ENCODE peak calls at places on chromosomes 3 and 15, in six cellular contexts. R, K, Q, C, V and A are unnamed samples.

GRCh38 chr15:31752363-31752762 is 278.0 kb upstream of the CHRNA7 start:
- DNase-seq in R (no peak), K (peak; percentile 6), V (no peak), Q (no peak), C (no peak), A (no peak)

GRCh38 chr3:87247086-87247781 is 20.1 kb downstream of the CHMP2B start:
- DNase-seq in K (no peak), V (no peak), C (no peak), R (no peak), Q (no peak), A (no peak)

GRCh38 chr15:65336369-65336766 is 31.9 kb downstream of the RNU5B-1 start:
- DNase-seq in C (no peak), V (no peak), K (no peak), R (peak; percentile 34), Q (no peak), A (no peak)

GRCh38 chr15:77430652-77431051 is 10.0 kb downstream of the HMG20A start:
- DNase-seq in Q (no peak), C (no peak), R (no peak), K (no peak), V (no peak), A (no peak)

GRCh38 chr3:13245579-13245978 is 172.3 kb upstream of the IQSEC1 start:
- DNase-seq in R (no peak), C (no peak), Q (no peak), K (no peak), V (no peak), A (no peak)

GRCh38 chr3:171044828-171045793 is 18.6 kb upstream of the SLC2A2 start:
- DNase-seq in R (no peak), K (peak; percentile 55), C (peak; percentile 11), V (no peak), Q (peak; percentile 5), A (no peak)

GRCh38 chr15:54884312-54884711 is 312.4 kb downstream of the RSL24D1 start:
- DNase-seq in R (no peak), V (no peak), C (no peak), Q (no peak), K (no peak), A (no peak)

GRCh38 chr3:90024986-90025385 is 917.6 kb downstream of the EPHA3 start:
- DNase-seq in V (no peak), R (no peak), Q (no peak), K (no peak), C (no peak), A (no peak)

GRCh38 chr3:6803652-6804051 is 57.3 kb upstream of the GRM7 start:
- DNase-seq in Q (no peak), R (no peak), K (no peak), C (no peak), V (no peak), A (no peak)

GRCh38 chr3:197730200-197730599 is 6.5 kb downstream of the RUBCN start:
- DNase-seq in V (no peak), R (no peak), K (peak; percentile 96), C (no peak), Q (no peak), A (no peak)

GRCh38 chr3:122786067-122786466 is 7.6 kb downstream of the HSPBAP1 start:
- DNase-seq in K (peak; percentile 66), Q (no peak), V (no peak), C (peak; percentile 51), R (no peak), A (no peak)

GRCh38 chr3:169128579-169128978 is 534.9 kb downstream of the MECOM start:
- DNase-seq in C (no peak), R (no peak), Q (no peak), V (no peak), K (no peak), A (no peak)

GRCh38 chr3:153669527-153669926 is 451.7 kb upstream of the ARHGEF26 start:
- DNase-seq in V (no peak), K (no peak), Q (no peak), C (no peak), R (no peak), A (no peak)

GRCh38 chr3:58143417-58144055 is 67.2 kb downstream of the DNASE1L3 start:
- DNase-seq in K (no peak), V (no peak), R (no peak), Q (no peak), C (no peak), A (no peak)

GRCh38 chr15:63156086-63156707 is 1.1 kb downstream of the RPS27L start:
- DNase-seq in K (no peak), Q (no peak), C (no peak), V (no peak), R (no peak), A (no peak)

GRCh38 chr3:25665646-25666136 is 984 bp upstream of the TOP2B start:
- DNase-seq in V (no peak), R (no peak), K (no peak), Q (no peak), C (no peak), A (no peak)

GRCh38 chr15:81469154-81469553 is 95.1 kb upstream of the TMC3 start:
- DNase-seq in K (peak; percentile 71), V (no peak), C (no peak), Q (no peak), R (no peak), A (no peak)

DNA sequence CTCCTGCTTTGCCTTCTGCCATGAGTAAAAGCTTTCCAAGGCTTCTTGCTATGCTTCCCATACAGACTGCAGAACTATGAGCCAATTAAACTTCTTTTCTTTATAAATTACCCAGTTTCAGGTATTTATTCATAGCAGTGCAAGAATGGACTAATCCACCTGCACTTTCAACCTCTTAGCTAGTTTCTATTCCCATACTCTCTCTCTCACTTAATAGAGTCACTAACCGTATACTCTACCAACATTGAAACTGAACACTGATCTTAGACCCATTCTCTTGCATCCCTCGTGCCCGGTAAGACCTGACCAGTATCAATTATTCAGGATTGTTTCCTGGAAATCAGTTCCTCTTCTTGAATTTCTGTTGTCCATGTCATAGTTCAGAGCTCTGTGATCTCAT is 92.7 kb upstream of the TMC3 start:
- DNase-seq in V (no peak), Q (no peak), K (no peak), C (no peak), R (no peak), A (no peak)
- H3K4me3 ChIP-seq in V (no peak overlapping the region), Q (no peak overlapping the region), K (no peak overlapping the region), C (no peak overlapping the region), R (no peak overlapping the region), A (no peak overlapping the region)

DNA sequence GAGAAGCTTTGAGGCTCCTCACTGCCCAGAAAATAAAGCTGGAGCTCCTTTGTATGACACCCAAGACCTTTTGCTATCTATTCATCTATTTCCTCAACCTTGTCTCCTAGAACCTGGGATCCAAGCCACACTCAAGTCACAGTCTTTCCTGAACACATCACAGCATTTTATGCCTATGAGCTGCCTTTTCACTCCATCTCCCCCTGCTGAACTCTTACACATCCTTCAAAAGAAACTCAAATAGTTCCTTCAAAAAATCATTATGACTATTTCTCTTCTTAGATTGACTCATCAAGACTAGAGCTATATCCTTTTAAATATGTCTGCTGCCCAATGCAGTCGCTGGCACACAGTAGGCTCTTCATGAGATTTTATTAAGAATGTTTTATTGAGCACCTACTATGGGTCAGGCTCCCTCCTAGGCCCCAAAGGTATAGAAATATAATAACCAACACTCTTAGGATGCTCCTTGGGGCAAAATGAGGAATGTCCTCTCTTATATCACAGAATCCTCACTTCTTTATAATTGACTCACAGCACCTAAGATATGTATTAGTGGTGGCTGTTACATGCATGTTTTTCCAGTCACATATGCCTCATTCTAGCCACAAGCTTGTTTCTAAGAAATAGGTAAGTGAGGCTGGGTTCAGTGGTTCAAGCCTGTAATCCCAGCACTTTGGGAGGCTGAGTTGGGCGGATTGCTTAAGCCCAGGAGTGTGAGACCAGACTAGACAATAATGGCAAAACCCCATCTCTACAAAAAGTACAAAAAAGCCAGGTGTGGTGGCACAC is 57.7 kb upstream of the PSMD6 start:
- DNase-seq in C (no peak), Q (no peak), V (no peak), R (no peak), K (no peak), A (no peak)
- H3K27ac ChIP-seq in C (no peak overlapping the region), Q (peak overlapping the region; percentile 93), V (no peak overlapping the region), R (no peak overlapping the region), K (no peak overlapping the region), A (no peak overlapping the region)

DNA sequence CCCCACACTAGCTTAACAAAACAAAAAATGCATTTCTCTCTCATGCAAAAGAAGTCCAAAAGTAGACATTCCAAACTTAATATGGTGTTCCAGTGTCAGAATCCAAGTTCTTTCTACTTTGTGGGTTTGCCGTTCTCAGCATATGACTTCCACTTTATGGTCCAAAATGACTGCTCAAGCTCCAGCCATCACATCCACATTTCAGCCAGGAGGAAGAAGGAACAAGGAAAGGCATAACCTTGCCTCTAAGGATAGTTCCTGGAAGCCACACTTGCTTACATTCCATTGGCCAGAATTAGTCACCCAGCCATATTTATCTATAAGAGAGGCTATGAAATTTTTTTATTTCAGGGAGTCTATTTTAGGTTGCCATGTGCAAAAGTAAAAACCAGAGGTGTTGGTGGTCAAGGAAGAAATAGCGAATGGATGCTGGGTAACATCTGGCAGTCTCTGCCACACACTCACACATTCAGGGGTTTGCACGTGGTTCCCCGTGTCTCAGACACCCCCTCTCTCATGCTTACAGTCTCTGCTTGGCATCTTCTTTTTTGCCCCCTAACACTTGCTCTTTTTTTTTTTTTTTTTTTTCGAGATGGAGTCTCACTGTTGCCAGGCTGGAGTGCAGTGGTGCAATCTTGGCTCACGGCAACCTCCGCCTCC is 69.3 kb downstream of the RPL39L start:
- DNase-seq in C (no peak), V (no peak), R (no peak), K (no peak), Q (no peak), A (no peak)
- H3K4me1 ChIP-seq in C (no peaks in the 10 kb centered on the region), V (no peaks in the 10 kb centered on the region), R (no peaks in the 10 kb centered on the region), K (no peaks in the 10 kb centered on the region), Q (peaks cover 5% of the 10 kb centered on the region), A (peaks cover 5% of the 10 kb centered on the region)

GRCh38 chr3:184377882-184378445 is at the start of gene THPO:
- DNase-seq in V (no peak), R (peak; percentile 75), Q (no peak), K (no peak), C (peak; percentile 85), A (no peak)
- H3K4me3 ChIP-seq in V (no peak within 1 kb of the TSS), R (no peak within 1 kb of the TSS), Q (no peak within 1 kb of the TSS), K (no peak within 1 kb of the TSS), C (no peak within 1 kb of the TSS), A (no peak within 1 kb of the TSS)

GRCh38 chr3:48047841-48048456 is 31.7 kb upstream of the MAP4 start:
- DNase-seq in V (no peak), Q (no peak), R (no peak), K (peak; percentile 52), C (no peak), A (no peak)
- H3K27ac ChIP-seq in V (no peak overlapping the region), Q (no peak overlapping the region), R (no peak overlapping the region), K (no peak overlapping the region), C (no peak overlapping the region), A (no peak overlapping the region)